ENCODE peak calls at places on chromosomes 13 and 19, in nine cellular contexts. H is lower leg skin, T is dorsolateral prefrontal cortex, A is progenitor cell of endocrine pancreas, P is Calu3, Y is GM06990, B is GM12865, F is breast epithelium, S is fibroblast of pulmonary artery. X is an unnamed sample.

GRCh38 chr13:90719452-90719851 is 628.0 kb upstream of the MIR17HG start:
- DNase-seq in H (no peak), T (no peak), A (no peak), P (no peak), Y (no peak), B (no peak), F (no peak), S (peak; percentile 20), X (no peak)

GRCh38 chr19:1657632-1658445 is 5.4 kb upstream of the TCF3 start:
- DNase-seq in H (no peak), T (no peak), A (no peak), P (peak; percentile 90), Y (no peak), B (no peak), F (peak; percentile 93), S (no peak), X (no peak)

GRCh38 chr13:49749852-49750251 is 42.6 kb downstream of the KPNA3 start:
- DNase-seq in H (no peak), T (no peak), A (no peak), P (no peak), Y (no peak), B (no peak), F (no peak), S (peak; percentile 7), X (no peak)

GRCh38 chr19:44848805-44849457 is 2.8 kb downstream of the NECTIN2 start:
- DNase-seq in H (no peak), T (no peak), A (no peak), P (no peak), Y (no peak), B (no peak), F (no peak), S (no peak), X (no peak)

GRCh38 chr13:91045351-91046034 is 302.0 kb upstream of the MIR17HG start:
- DNase-seq in H (no peak), T (no peak), A (no peak), P (no peak), Y (no peak), B (peak; percentile 7), F (no peak), S (peak; percentile 14), X (no peak)

GRCh38 chr19:56299688-56300087 is 15.0 kb downstream of the ZSCAN5A start:
- DNase-seq in H (no peak), T (no peak), A (no peak), P (no peak), Y (no peak), B (no peak), F (no peak), S (no peak), X (no peak)

GRCh38 chr19:16233081-16233776 is 35.5 kb downstream of the AP1M1 start:
- DNase-seq in H (no peak), T (no peak), A (no peak), P (no peak), Y (no peak), B (no peak), F (no peak), S (no peak), X (no peak)

GRCh38 chr13:79385694-79386093 is 20.4 kb downstream of the RBM26 start:
- DNase-seq in H (no peak), T (no peak), A (no peak), P (no peak), Y (peak; percentile 48), B (peak; percentile 92), F (no peak), S (peak; percentile 38), X (peak; percentile 55)

GRCh38 chr19:13095393-13095784 is 7.3 kb downstream of the LYL1 start:
- DNase-seq in H (no peak), T (no peak), A (no peak), P (no peak), Y (peak; percentile 50), B (no peak), F (no peak), S (no peak), X (peak; percentile 69)

GRCh38 chr19:39563408-39563807 is 23.4 kb upstream of the EID2 start:
- DNase-seq in H (no peak), T (no peak), A (no peak), P (peak; percentile 47), Y (no peak), B (no peak), F (no peak), S (peak; percentile 40), X (no peak)

GRCh38 chr13:98468929-98469328 is 108.0 kb downstream of the STK24 start:
- DNase-seq in H (no peak), T (no peak), A (no peak), P (no peak), Y (no peak), B (no peak), F (no peak), S (no peak), X (no peak)

GRCh38 chr13:98467263-98467985 is 109.5 kb downstream of the STK24 start:
- DNase-seq in H (no peak), T (no peak), A (no peak), P (no peak), Y (no peak), B (no peak), F (no peak), S (no peak), X (no peak)

GRCh38 chr13:98468352-98468751 is 108.6 kb downstream of the STK24 start:
- DNase-seq in H (no peak), T (no peak), A (no peak), P (no peak), Y (no peak), B (no peak), F (no peak), S (no peak), X (no peak)

GRCh38 chr13:98462946-98463345 is 114.0 kb downstream of the STK24 start:
- DNase-seq in H (no peak), T (no peak), A (no peak), P (no peak), Y (no peak), B (no peak), F (no peak), S (no peak), X (no peak)

DNA sequence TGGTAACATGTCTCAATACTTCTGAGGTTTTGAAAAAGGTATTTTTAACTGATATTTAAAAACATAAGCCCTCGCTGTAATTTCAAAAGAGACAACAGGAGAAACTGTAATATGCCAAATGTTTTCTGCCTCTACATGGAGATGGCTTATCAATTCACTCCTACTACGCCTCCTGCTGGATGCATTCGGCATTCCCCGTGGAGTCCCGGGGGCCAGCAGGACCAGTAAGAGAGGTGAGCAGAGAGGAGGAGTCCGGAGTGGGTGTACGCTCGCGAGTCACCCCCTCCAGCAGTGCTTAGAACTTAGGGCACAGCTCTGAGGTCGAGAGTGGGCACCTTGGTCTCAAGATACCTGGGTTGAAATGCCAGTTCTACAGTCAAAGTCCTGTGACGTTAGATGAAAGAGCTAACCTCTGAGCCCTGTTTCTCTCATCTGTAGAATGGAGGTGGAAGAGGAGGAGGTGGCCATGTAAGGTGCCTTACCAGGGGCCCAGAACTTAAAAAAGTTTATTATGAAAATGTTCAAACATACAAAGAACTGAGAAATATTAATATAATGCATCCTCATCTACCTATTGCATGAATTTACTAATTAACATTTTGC is 110.2 kb downstream of the STK24 start:
- DNase-seq in H (no peak), T (no peak), A (peak; percentile 37), P (peak; percentile 34), Y (no peak), B (peak; percentile 41), F (no peak), S (peak; percentile 61), X (peak; percentile 49)
- TF ChIP-seq CTCF in H (no peak), T (peak; percentile 43), A (peak; percentile 66), P (no peak), Y (peak; percentile 49), B (peak; percentile 42), F (no peak), S (peak; percentile 70), X (peak; percentile 60)

GRCh38 chr13:19890030-19890429 is 26.6 kb upstream of the ZMYM5 start:
- DNase-seq in H (no peak), T (no peak), A (no peak), P (no peak), Y (no peak), B (no peak), F (no peak), S (no peak), X (no peak)

DNA sequence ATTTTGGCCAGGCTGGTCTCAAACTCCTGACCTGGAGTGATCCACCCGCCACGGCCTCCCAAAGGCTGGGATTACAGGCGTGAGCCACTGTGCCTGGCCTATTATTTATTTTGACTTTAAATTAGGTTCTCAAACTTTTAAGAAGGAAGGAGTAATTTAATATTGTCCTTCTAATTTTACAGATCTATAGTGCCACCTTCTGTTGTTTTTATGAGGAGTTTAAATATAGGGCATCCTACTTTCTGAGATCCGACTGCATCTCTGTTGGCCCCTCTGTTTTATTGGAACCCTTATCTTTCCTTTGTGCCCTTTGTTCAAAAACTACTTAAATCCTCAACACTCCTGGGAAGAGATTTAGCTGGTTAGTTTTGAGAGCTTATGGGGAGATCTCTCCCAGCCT is 25.4 kb upstream of the ZMYM5 start:
- DNase-seq in H (no peak), T (no peak), A (no peak), P (no peak), Y (no peak), B (no peak), F (no peak), S (peak; percentile 52), X (no peak)
- TF ChIP-seq CTCF in H (no peak), T (no peak), A (no peak), P (no peak), Y (no peak), B (peak; percentile 3), F (no peak), S (peak; percentile 21), X (no peak)

DNA sequence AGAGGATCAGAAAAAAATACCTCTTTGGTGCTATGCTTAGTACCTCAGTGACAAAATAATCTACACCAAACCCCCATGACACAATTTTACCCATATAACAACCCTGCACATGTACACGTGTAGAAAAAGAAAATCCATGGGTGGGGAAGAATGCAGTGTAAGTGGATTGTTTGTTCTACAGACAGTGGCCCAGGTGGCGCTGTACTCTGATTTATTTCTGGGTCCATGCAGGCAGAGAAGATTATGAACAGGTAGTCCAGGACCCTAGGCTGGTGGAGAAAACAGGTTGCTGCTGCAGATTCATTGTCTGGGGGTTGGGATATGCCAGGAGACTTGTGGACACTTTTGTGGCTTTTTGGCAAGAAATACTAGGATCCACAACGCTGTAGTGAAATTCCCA is 9.1 kb downstream of the ZNF100 start:
- DNase-seq in H (no peak), T (no peak), A (no peak), P (no peak), Y (no peak), B (no peak), F (no peak), S (no peak), X (no peak)
- TF ChIP-seq CTCF in H (no peak), T (no peak), A (no peak), P (no peak), Y (no peak), B (no peak), F (no peak), S (no peak), X (no peak)

GRCh38 chr19:23560051-23560450 is 127.0 kb downstream of the ZNF675 start:
- DNase-seq in H (no peak), T (no peak), A (no peak), P (no peak), Y (no peak), B (no peak), F (no peak), S (no peak), X (no peak)

GRCh38 chr19:23557381-23557780 is 129.6 kb downstream of the ZNF675 start:
- DNase-seq in H (no peak), T (no peak), A (no peak), P (no peak), Y (no peak), B (no peak), F (no peak), S (no peak), X (no peak)

GRCh38 chr19:23558541-23558940 is 128.5 kb downstream of the ZNF675 start:
- DNase-seq in H (no peak), T (no peak), A (no peak), P (no peak), Y (no peak), B (no peak), F (no peak), S (no peak), X (no peak)

GRCh38 chr19:23554548-23554947 is 132.5 kb downstream of the ZNF675 start:
- DNase-seq in H (no peak), T (no peak), A (no peak), P (no peak), Y (no peak), B (no peak), F (no peak), S (no peak), X (no peak)
- TF ChIP-seq CTCF in H (no peak), T (no peak), A (no peak), P (no peak), Y (no peak), B (no peak), F (no peak), S (no peak), X (no peak)